ENCODE peak calls at places on chromosomes 1 and 21, in ten cellular contexts. H is kidney epithelial cell; M is A549; T is GM12864; P is stimulated activated CD4-positive, alpha-beta T cell treated with anti-CD3 and anti-CD28 coated beads, Interleukin-15, amount 100 ng/mL, for 1 hour; E is AG08396; Q is NCI-H2081; C is EH; N is putamen; Y is neural crest cell. X is an unnamed sample.

GRCh38 chr1:15525043-15525958 is 1.3 kb upstream of the CASP9 start:
- DNase-seq in H (no peak), E (no peak), P (no peak), Y (no peak), C (peak; percentile 99), Q (no peak), N (no peak), M (peak; percentile 86), T (peak; percentile 92), X (peak; percentile 78)

GRCh38 chr1:36207339-36207738 is 16.9 kb upstream of the THRAP3 start:
- DNase-seq in E (peak; percentile 63), P (no peak), C (peak; percentile 45), Y (no peak), H (no peak), Q (peak; percentile 33), M (no peak), T (no peak), N (peak; percentile 34), X (no peak)

GRCh38 chr21:26067836-26068401 is 102.7 kb downstream of the APP start:
- DNase-seq in Y (no peak), M (no peak), Q (no peak), N (no peak), E (no peak), C (no peak), P (no peak), T (no peak), H (no peak), X (no peak)

GRCh38 chr1:54125671-54126070 is 27.1 kb downstream of the CDCP2 start:
- DNase-seq in M (no peak), P (no peak), T (no peak), Q (no peak), C (peak; percentile 40), E (no peak), Y (no peak), H (no peak), N (no peak), X (no peak)

GRCh38 chr21:39020751-39021474 is 162.3 kb downstream of the PSMG1 start:
- DNase-seq in P (no peak), C (peak; percentile 89), Q (no peak), M (no peak), N (no peak), Y (no peak), E (peak; percentile 87), T (no peak), H (no peak), X (peak; percentile 61)

GRCh38 chr1:91346824-91347223 is 57.8 kb downstream of the HFM1 start:
- DNase-seq in M (no peak), N (no peak), Y (no peak), P (no peak), C (no peak), Q (no peak), T (no peak), E (no peak), H (no peak), X (no peak)

GRCh38 chr1:201896951-201897391 is 8.3 kb downstream of the SHISA4 start:
- DNase-seq in E (peak; percentile 76), C (peak; percentile 96), M (no peak), N (no peak), H (no peak), P (no peak), Y (no peak), T (no peak), Q (no peak), X (no peak)

GRCh38 chr1:20480261-20481157 is 5.5 kb downstream of the CAMK2N1 start:
- DNase-seq in Q (no peak), E (no peak), N (peak; percentile 91), T (no peak), C (no peak), Y (peak; percentile 5), M (peak; percentile 58), P (no peak), H (peak; percentile 82), X (peak; percentile 84)

GRCh38 chr21:31298618-31299269 is 45.3 kb downstream of the TIAM1 start:
- DNase-seq in E (no peak), C (no peak), T (no peak), Y (no peak), H (peak; percentile 45), M (no peak), N (no peak), Q (no peak), P (no peak), X (peak; percentile 77)

GRCh38 chr21:31665397-31665796 is 5.9 kb downstream of the SOD1 start:
- DNase-seq in Q (no peak), T (no peak), H (no peak), E (no peak), P (no peak), N (peak; percentile 72), C (peak; percentile 7), M (no peak), Y (no peak), X (no peak)

GRCh38 chr1:1540015-1540816 is at the start of gene TMEM240:
- DNase-seq in H (no peak), C (peak; percentile 82), Q (peak; percentile 21), P (peak; percentile 9), T (no peak), M (no peak), N (peak; percentile 71), E (peak; percentile 96), Y (peak; percentile 66), X (no peak)

X was measured in epithelial cell of proximal tubule.